ENCODE peak calls at places on chromosomes 4 and X, in seven cellular contexts. One of them, this sample, is unnamed.
A peak's percentile ranks its signal among the peaks of the same experiment; 100 is the strongest.

GRCh38 chrX:22534643-22535042 is 261.9 kb downstream of the CBLL2 start:
- DNase-seq in CD8-positive, alpha-beta T cell: no peak
- DNase-seq in NCI-H2081: no peak
- DNase-seq in caudate nucleus: no peak
- DNase-seq in DMS153: no peak
- DNase-seq in RCC 7860: peak; percentile 51
- DNase-seq in pancreas: no peak
- DNase-seq in this sample: no peak

GRCh38 chr4:53185853-53186590 is 179.8 kb downstream of the SCFD2 start:
- DNase-seq in caudate nucleus: no peak
- DNase-seq in DMS153: no peak
- DNase-seq in pancreas: no peak
- DNase-seq in NCI-H2081: no peak
- DNase-seq in CD8-positive, alpha-beta T cell: no peak
- DNase-seq in RCC 7860: no peak
- DNase-seq in this sample: no peak

GRCh38 chr4:86357608-86358007 is 2.2 kb downstream of the MAPK10 start:
- DNase-seq in caudate nucleus: no peak
- DNase-seq in DMS153: no peak
- DNase-seq in RCC 7860: no peak
- DNase-seq in CD8-positive, alpha-beta T cell: no peak
- DNase-seq in pancreas: no peak
- DNase-seq in NCI-H2081: no peak
- DNase-seq in this sample: no peak

GRCh38 chr4:24666316-24666715 is 82.0 kb upstream of the DHX15 start:
- DNase-seq in DMS153: no peak
- DNase-seq in RCC 7860: no peak
- DNase-seq in CD8-positive, alpha-beta T cell: no peak
- DNase-seq in pancreas: no peak
- DNase-seq in caudate nucleus: no peak
- DNase-seq in NCI-H2081: no peak
- DNase-seq in this sample: no peak

GRCh38 chr4:93469560-93469959 is 359.0 kb upstream of the ATOH1 start:
- DNase-seq in RCC 7860: no peak
- DNase-seq in CD8-positive, alpha-beta T cell: no peak
- DNase-seq in caudate nucleus: no peak
- DNase-seq in pancreas: no peak
- DNase-seq in DMS153: no peak
- DNase-seq in NCI-H2081: no peak
- DNase-seq in this sample: no peak

GRCh38 chr4:952881-953573 is 20.3 kb downstream of the DGKQ start:
- DNase-seq in CD8-positive, alpha-beta T cell: no peak
- DNase-seq in DMS153: no peak
- DNase-seq in RCC 7860: no peak
- DNase-seq in NCI-H2081: no peak
- DNase-seq in caudate nucleus: no peak
- DNase-seq in pancreas: no peak
- DNase-seq in this sample: no peak

GRCh38 chr4:128649575-128650205 is 159.8 kb upstream of the JADE1 start:
- DNase-seq in DMS153: no peak
- DNase-seq in pancreas: no peak
- DNase-seq in RCC 7860: peak; percentile 29
- DNase-seq in NCI-H2081: no peak
- DNase-seq in CD8-positive, alpha-beta T cell: no peak
- DNase-seq in caudate nucleus: no peak
- DNase-seq in this sample: peak; percentile 6

GRCh38 chrX:4825550-4825949 is 1112.1 kb upstream of the PRKX start:
- DNase-seq in NCI-H2081: no peak
- DNase-seq in DMS153: no peak
- DNase-seq in RCC 7860: no peak
- DNase-seq in CD8-positive, alpha-beta T cell: no peak
- DNase-seq in caudate nucleus: no peak
- DNase-seq in pancreas: no peak
- DNase-seq in this sample: no peak

GRCh38 chr4:81142744-81143143 is 72.3 kb downstream of the PRKG2 start:
- DNase-seq in CD8-positive, alpha-beta T cell: no peak
- DNase-seq in caudate nucleus: no peak
- DNase-seq in RCC 7860: no peak
- DNase-seq in NCI-H2081: peak; percentile 27
- DNase-seq in DMS153: peak; percentile 7
- DNase-seq in pancreas: no peak
- DNase-seq in this sample: no peak

GRCh38 chrX:5648941-5649568 is 579.6 kb downstream of the NLGN4X start:
- DNase-seq in caudate nucleus: no peak
- DNase-seq in RCC 7860: no peak
- DNase-seq in NCI-H2081: no peak
- DNase-seq in CD8-positive, alpha-beta T cell: no peak
- DNase-seq in pancreas: no peak
- DNase-seq in DMS153: no peak
- DNase-seq in this sample: no peak

GRCh38 chrX:45295587-45295986 is 94.9 kb upstream of the DIPK2B start:
- DNase-seq in pancreas: no peak
- DNase-seq in NCI-H2081: peak; percentile 30
- DNase-seq in CD8-positive, alpha-beta T cell: no peak
- DNase-seq in RCC 7860: peak; percentile 70
- DNase-seq in caudate nucleus: no peak
- DNase-seq in DMS153: peak; percentile 42
- DNase-seq in this sample: no peak

GRCh38 chr4:79341893-79342653 is 16.2 kb upstream of the NAA11 start:
- DNase-seq in DMS153: no peak
- DNase-seq in NCI-H2081: no peak
- DNase-seq in pancreas: no peak
- DNase-seq in RCC 7860: no peak
- DNase-seq in caudate nucleus: no peak
- DNase-seq in CD8-positive, alpha-beta T cell: no peak
- DNase-seq in this sample: no peak

This sample was measured in H54.